ENCODE peak calls at places on chromosome 1, in five cellular contexts. Y is HCT116, W is neuronal stem cell, Z is DND-41, K is breast epithelium. Q is an unnamed sample. For H3K4me1, the result is how much of the 10 kb centered on the place peaks cover.

GRCh38 chr1:26417111-26417510 is 6.5 kb downstream of the LIN28A start:
- DNase-seq in Z (peak), K (peak), W (peak), Y (peak), Q (peak)

GRCh38 chr1:205775717-205776056 is 405 bp upstream of the RAB29 start:
- DNase-seq in W (no peak), Y (no peak), K (no peak), Z (no peak), Q (no peak)

GRCh38 chr1:227945891-227946623 is 1.7 kb downstream of the WNT9A start:
- DNase-seq in K (peak), Y (peak), W (no peak), Z (no peak), Q (peak)

GRCh38 chr1:213127074-213127473 is 76.0 kb downstream of the RPS6KC1 start:
- DNase-seq in Y (no peak), W (no peak), Z (no peak), K (no peak), Q (no peak)

GRCh38 chr1:221141606-221142285 is 262.5 kb downstream of the HLX start:
- DNase-seq in Z (no peak), Y (no peak), K (no peak), W (peak), Q (no peak)

GRCh38 chr1:218294531-218294930 is 9.4 kb downstream of the RRP15 start:
- DNase-seq in Y (no peak), W (no peak), K (no peak), Z (no peak), Q (no peak)

GRCh38 chr1:15915991-15916390 is 59.9 kb downstream of the ZBTB17 start:
- DNase-seq in K (no peak), Y (no peak), W (no peak), Z (no peak), Q (no peak)

GRCh38 chr1:111402083-111402482 is 25.5 kb downstream of the OVGP1 start:
- DNase-seq in K (no peak), W (no peak), Y (no peak), Z (no peak), Q (no peak)

GRCh38 chr1:53266038-53266437 is 27.7 kb upstream of the MAGOH start:
- DNase-seq in Y (no peak), K (no peak), W (no peak), Z (no peak), Q (no peak)

GRCh38 chr1:81617308-81618027 is 183.3 kb upstream of the ADGRL2 start:
- DNase-seq in W (no peak), Y (no peak), Z (no peak), K (no peak), Q (no peak)

GRCh38 chr1:91569411-91570104 is 68.9 kb downstream of the CDC7 start:
- DNase-seq in K (no peak), W (no peak), Z (no peak), Y (peak), Q (peak)

GRCh38 chr1:117244971-117245370 is 34.2 kb upstream of the VTCN1 start:
- DNase-seq in Z (no peak), Y (no peak), W (no peak), K (no peak), Q (no peak)

GRCh38 chr1:65339866-65340483 is 30.6 kb downstream of the DNAJC6 start:
- DNase-seq in W (no peak), Y (no peak), Z (no peak), K (no peak), Q (no peak)

GRCh38 chr1:55060133-55060999 is 21.0 kb downstream of the PCSK9 start:
- DNase-seq in Z (no peak), W (no peak), K (peak), Y (no peak), Q (no peak)

GRCh38 chr1:190904091-190904695 is 426.5 kb upstream of the BRINP3 start:
- DNase-seq in W (no peak), Y (no peak), Z (no peak), K (no peak), Q (no peak)

GRCh38 chr1:96038636-96039035 is 682.9 kb upstream of the PTBP2 start:
- DNase-seq in K (no peak), Z (no peak), W (no peak), Y (no peak), Q (no peak)

GRCh38 chr1:106063510-106063909 is 993.0 kb upstream of the PRMT6 start:
- DNase-seq in Y (no peak), W (no peak), K (no peak), Z (no peak), Q (no peak)

GRCh38 chr1:194014004-194014403 is 827.6 kb upstream of the B3GALT2 start:
- DNase-seq in W (no peak), Y (no peak), Z (no peak), K (no peak), Q (no peak)

GRCh38 chr1:166193057-166193456 is 26.3 kb upstream of the FAM78B start:
- DNase-seq in Z (no peak), K (no peak), Y (no peak), W (no peak), Q (no peak)

GRCh38 chr1:19312782-19313635 is 883 bp downstream of the SLC66A1 start:
- DNase-seq in Z (no peak), W (no peak), K (no peak), Y (no peak), Q (no peak)

GRCh38 chr1:17148950-17149608 is 29.8 kb upstream of the PADI2 start:
- DNase-seq in W (no peak), Z (no peak), Y (no peak), K (no peak), Q (peak)

GRCh38 chr1:219367496-219367895 is 193.8 kb downstream of the LYPLAL1 start:
- DNase-seq in W (no peak), Y (no peak), Z (no peak), K (no peak), Q (no peak)

GRCh38 chr1:153985984-153986761 is at the start of gene RAB13:
- DNase-seq in W (peak), Z (no peak), Y (peak), K (peak), Q (peak)

GRCh38 chr1:178653091-178653490 is 72.0 kb upstream of the RALGPS2 start:
- DNase-seq in W (no peak), Y (peak), K (no peak), Z (no peak), Q (no peak)

GRCh38 chr1:6108937-6109636 is 63.4 kb downstream of the KCNAB2 start:
- DNase-seq in W (no peak), Y (peak), K (no peak), Z (peak), Q (peak)

GRCh38 chr1:245279346-245279745 is 124.6 kb downstream of the KIF26B start:
- DNase-seq in Y (no peak), K (no peak), Z (no peak), W (no peak), Q (no peak)

GRCh38 chr1:153352523-153352922 is 3.9 kb upstream of the PGLYRP4 start:
- DNase-seq in W (peak), Z (peak), K (peak), Y (peak), Q (peak)

GRCh38 chr1:179776831-179777230 is 33.7 kb downstream of the FAM163A start:
- DNase-seq in K (no peak), W (no peak), Z (no peak), Y (no peak), Q (no peak)

GRCh38 chr1:38013027-38013588 is 574 bp downstream of the UTP11 start:
- DNase-seq in K (no peak), W (no peak), Z (no peak), Y (no peak), Q (no peak)

GRCh38 chr1:236468625-236469024 is 55.2 kb upstream of the LGALS8 start:
- DNase-seq in Y (no peak), W (no peak), K (no peak), Z (no peak), Q (no peak)

GRCh38 chr1:64480999-64481772 is 11.3 kb downstream of the CACHD1 start:
- DNase-seq in K (no peak), Z (no peak), Y (no peak), W (no peak), Q (no peak)

GRCh38 chr1:247551716-247552115 is 2.8 kb downstream of the GCSAML start:
- DNase-seq in Y (no peak), K (no peak), W (no peak), Z (no peak), Q (no peak)

GRCh38 chr1:157646144-157646543 is 48.3 kb upstream of the FCRL4 start:
- DNase-seq in K (no peak), W (no peak), Y (no peak), Z (no peak), Q (no peak)

GRCh38 chr1:84020151-84020550 is 21.2 kb upstream of the TTLL7 start:
- DNase-seq in Y (no peak), K (no peak), Z (no peak), W (no peak), Q (no peak)

GRCh38 chr1:53556657-53557227 is 97.5 kb downstream of the DMRTB1 start:
- DNase-seq in Z (no peak), W (no peak), Y (no peak), K (no peak), Q (no peak)

GRCh38 chr1:207847116-207847515 is 63.8 kb downstream of the CD34 start:
- DNase-seq in Y (no peak), W (no peak), Z (no peak), K (no peak), Q (no peak)
- H3K4me1 ChIP-seq in Y (under half), W (under half), Z (under half), K (under half), Q (half or more)

DNA sequence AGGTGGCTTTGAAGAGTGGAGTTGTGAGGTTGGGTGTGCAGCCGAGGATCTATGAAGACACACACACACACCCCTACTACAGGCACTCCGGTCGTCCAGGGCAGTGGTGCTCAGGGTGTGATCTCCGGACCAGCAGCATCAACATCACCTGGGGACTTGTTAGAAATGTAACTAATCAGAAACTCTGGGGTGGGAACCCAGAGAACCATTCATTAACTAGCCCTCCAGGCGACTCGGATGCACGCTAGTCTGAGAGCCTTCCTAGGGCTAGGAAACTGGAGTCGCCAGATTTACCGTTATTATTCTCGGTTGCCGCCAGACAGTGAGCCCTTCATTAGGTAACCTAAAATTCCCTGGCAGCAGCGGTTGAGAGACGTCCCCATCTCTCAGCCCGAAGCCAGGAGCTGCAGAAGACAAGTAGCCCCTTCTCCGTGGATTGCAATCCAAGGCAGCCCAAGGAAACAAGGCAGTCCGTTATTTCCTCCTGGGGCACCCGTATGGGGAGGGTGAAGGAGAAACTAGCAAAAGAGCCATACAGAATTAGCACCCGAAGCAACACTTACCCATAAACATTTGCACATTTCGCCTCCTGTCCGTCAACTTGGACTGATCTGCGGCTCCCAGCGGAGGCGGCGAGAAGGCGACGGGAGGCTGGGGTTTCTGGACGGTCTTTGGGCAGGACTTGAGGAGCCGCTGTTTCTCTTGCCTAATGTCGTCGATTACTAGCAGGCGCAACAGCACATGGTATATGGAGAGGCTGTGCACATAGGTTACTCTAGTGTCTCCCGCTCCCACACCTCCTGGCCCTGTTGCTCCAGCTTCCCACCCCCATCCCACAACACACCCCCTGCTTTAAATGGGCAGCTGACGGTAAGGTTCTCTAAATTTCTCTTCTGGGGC is 2.9 kb upstream of the CCN1 start:
- DNase-seq in Y (no peak), Z (no peak), K (no peak), W (no peak), Q (no peak)
- H3K4me3 ChIP-seq in Y (peak), Z (no peak), K (peak), W (peak), Q (peak)

GRCh38 chr1:183040600-183040999 is 17.4 kb downstream of the LAMC1 start:
- DNase-seq in K (no peak), Z (no peak), W (no peak), Y (no peak), Q (no peak)
- H3K4me1 ChIP-seq in K (under half), Z (under half), W (half or more), Y (under half), Q (under half)

DNA sequence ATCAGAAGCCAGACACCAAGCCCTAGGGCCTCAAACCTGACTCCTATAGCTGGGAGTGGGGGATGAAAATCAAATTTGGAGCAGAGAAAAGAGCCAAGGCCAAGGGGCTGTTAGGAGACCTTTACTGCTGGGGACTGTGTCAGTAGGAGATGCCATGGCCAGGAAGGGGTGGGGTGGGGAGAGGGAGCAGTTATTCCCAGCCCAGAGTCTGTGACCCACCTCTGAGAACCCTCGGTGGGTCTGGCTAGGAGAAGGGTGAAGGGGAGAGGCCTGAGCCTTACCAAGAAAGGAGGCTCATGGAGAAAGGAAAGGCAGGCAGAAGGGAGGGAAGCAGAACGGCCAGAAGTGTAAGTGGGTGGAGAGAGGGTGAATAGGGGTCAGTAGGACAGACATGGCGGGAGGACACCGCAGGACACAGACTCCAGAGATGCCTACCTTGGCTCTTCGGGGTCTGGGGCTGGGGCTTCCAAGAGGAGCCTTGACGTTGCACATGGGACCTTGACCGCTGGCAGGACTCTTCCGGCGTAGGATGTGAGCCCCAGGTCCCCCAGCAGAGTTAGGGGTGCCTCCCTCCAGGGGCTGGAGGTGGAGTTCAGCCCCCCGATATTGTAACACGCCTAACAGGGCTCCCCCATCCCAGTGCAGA is 1.2 kb downstream of the ADAMTS4 start:
- DNase-seq in Z (no peak), K (no peak), W (no peak), Y (no peak), Q (no peak)
- H3K4me3 ChIP-seq in Z (no peak), K (peak), W (no peak), Y (no peak), Q (peak)

GRCh38 chr1:36982708-36983107 is 51.6 kb downstream of the GRIK3 start:
- DNase-seq in K (no peak), W (no peak), Z (no peak), Y (no peak), Q (peak)

GRCh38 chr1:36977736-36978314 is 56.5 kb downstream of the GRIK3 start:
- DNase-seq in Z (no peak), W (no peak), K (no peak), Y (no peak), Q (peak)

GRCh38 chr1:36981771-36982622 is 52.3 kb downstream of the GRIK3 start:
- DNase-seq in K (no peak), W (no peak), Y (no peak), Z (no peak), Q (no peak)

GRCh38 chr1:36984026-36984425 is 50.3 kb downstream of the GRIK3 start:
- DNase-seq in W (no peak), Y (no peak), K (no peak), Z (no peak), Q (no peak)

GRCh38 chr1:36981126-36981525 is 53.2 kb downstream of the GRIK3 start:
- DNase-seq in Y (no peak), W (no peak), K (no peak), Z (no peak), Q (no peak)
- H3K4me1 ChIP-seq in Y (under half), W (under half), K (under half), Z (under half), Q (under half)

GRCh38 chr1:109546311-109547109 is 1.9 kb upstream of the GNAI3 start:
- DNase-seq in W (peak), K (peak), Y (peak), Z (peak), Q (no peak)
- H3K4me3 ChIP-seq in W (peak), K (peak), Y (peak), Z (peak), Q (no peak)

GRCh38 chr1:234922987-234923386 is 205.7 kb downstream of the TOMM20 start:
- DNase-seq in Z (no peak), Y (no peak), K (no peak), W (no peak), Q (no peak)

GRCh38 chr1:234920136-234920842 is 208.3 kb downstream of the TOMM20 start:
- DNase-seq in W (no peak), K (no peak), Z (no peak), Y (no peak), Q (no peak)

GRCh38 chr1:234920843-234921140 is 207.8 kb downstream of the TOMM20 start:
- DNase-seq in K (no peak), W (no peak), Y (no peak), Z (no peak), Q (no peak)

GRCh38 chr1:234923626-234924025 is 205.0 kb downstream of the TOMM20 start:
- DNase-seq in Y (no peak), Z (no peak), W (no peak), K (no peak), Q (no peak)

GRCh38 chr1:234921266-234922062 is 207.2 kb downstream of the TOMM20 start:
- DNase-seq in W (no peak), Y (no peak), K (peak), Z (no peak), Q (no peak)
- H3K4me1 ChIP-seq in W (under half), Y (under half), K (under half), Z (under half), Q (under half)